ENCODE peak calls at places on chromosomes 1 and 21, in five cellular contexts. One of them, this sample, is unnamed.

GRCh38 chr1:154943649-154944421 is 7.3 kb upstream of the PMVK start:
- DNase-seq in Peyer's patch: peak; percentile 67
- DNase-seq in K562: peak; percentile 68
- DNase-seq in NB4: peak; percentile 84
- DNase-seq in HCT116: no peak
- DNase-seq in this sample: no peak

GRCh38 chr1:31937300-31938183 is 626 bp downstream of the PTP4A2 start:
- DNase-seq in Peyer's patch: peak; percentile 87
- DNase-seq in K562: peak; percentile 85
- DNase-seq in NB4: peak; percentile 76
- DNase-seq in HCT116: no peak
- DNase-seq in this sample: peak; percentile 73

GRCh38 chr1:10825592-10825991 is 29.1 kb upstream of the CASZ1 start:
- DNase-seq in Peyer's patch: no peak
- DNase-seq in K562: no peak
- DNase-seq in NB4: no peak
- DNase-seq in HCT116: no peak
- DNase-seq in this sample: no peak

GRCh38 chr1:25519624-25520023 is 23.8 kb upstream of the LDLRAP1 start:
- DNase-seq in Peyer's patch: no peak
- DNase-seq in K562: no peak
- DNase-seq in NB4: peak; percentile 66
- DNase-seq in HCT116: no peak
- DNase-seq in this sample: no peak

GRCh38 chr1:202207292-202207691 is 13.7 kb downstream of the LGR6 start:
- DNase-seq in Peyer's patch: no peak
- DNase-seq in K562: no peak
- DNase-seq in NB4: no peak
- DNase-seq in HCT116: no peak
- DNase-seq in this sample: no peak

GRCh38 chr1:25530348-25531081 is 12.9 kb upstream of the LDLRAP1 start:
- DNase-seq in Peyer's patch: no peak
- DNase-seq in K562: no peak
- DNase-seq in NB4: no peak
- DNase-seq in HCT116: no peak
- DNase-seq in this sample: no peak

GRCh38 chr1:32920833-32921232 is 19.6 kb upstream of the TMEM54 start:
- DNase-seq in Peyer's patch: no peak
- DNase-seq in K562: no peak
- DNase-seq in NB4: no peak
- DNase-seq in HCT116: no peak
- DNase-seq in this sample: no peak

GRCh38 chr21:37196847-37197246 is 70.3 kb downstream of the VPS26C start:
- DNase-seq in Peyer's patch: no peak
- DNase-seq in K562: no peak
- DNase-seq in NB4: no peak
- DNase-seq in HCT116: no peak
- DNase-seq in this sample: no peak

GRCh38 chr1:223307544-223307943 is 56.4 kb downstream of the SUSD4 start:
- DNase-seq in Peyer's patch: no peak
- DNase-seq in K562: no peak
- DNase-seq in NB4: no peak
- DNase-seq in HCT116: no peak
- DNase-seq in this sample: no peak

GRCh38 chr1:22832414-22832786 is 121.8 kb downstream of the EPHB2 start:
- DNase-seq in Peyer's patch: no peak
- DNase-seq in K562: no peak
- DNase-seq in NB4: no peak
- DNase-seq in HCT116: peak; percentile 80
- DNase-seq in this sample: no peak

GRCh38 chr1:114153051-114153620 is 533 bp downstream of the SYT6 start:
- DNase-seq in Peyer's patch: no peak
- DNase-seq in K562: no peak
- DNase-seq in NB4: no peak
- DNase-seq in HCT116: no peak
- DNase-seq in this sample: no peak

GRCh38 chr1:114150016-114150415 is 3.7 kb downstream of the SYT6 start:
- DNase-seq in Peyer's patch: no peak
- DNase-seq in K562: no peak
- DNase-seq in NB4: no peak
- DNase-seq in HCT116: no peak
- DNase-seq in this sample: no peak

GRCh38 chr1:114154146-114154962 is 685 bp upstream of the SYT6 start:
- DNase-seq in Peyer's patch: no peak
- DNase-seq in K562: peak; percentile 11
- DNase-seq in NB4: no peak
- DNase-seq in HCT116: no peak
- DNase-seq in this sample: no peak

GRCh38 chr1:114153621-114154145 is at the start of gene SYT6:
- DNase-seq in Peyer's patch: no peak
- DNase-seq in K562: no peak
- DNase-seq in NB4: no peak
- DNase-seq in HCT116: no peak
- DNase-seq in this sample: no peak

DNA sequence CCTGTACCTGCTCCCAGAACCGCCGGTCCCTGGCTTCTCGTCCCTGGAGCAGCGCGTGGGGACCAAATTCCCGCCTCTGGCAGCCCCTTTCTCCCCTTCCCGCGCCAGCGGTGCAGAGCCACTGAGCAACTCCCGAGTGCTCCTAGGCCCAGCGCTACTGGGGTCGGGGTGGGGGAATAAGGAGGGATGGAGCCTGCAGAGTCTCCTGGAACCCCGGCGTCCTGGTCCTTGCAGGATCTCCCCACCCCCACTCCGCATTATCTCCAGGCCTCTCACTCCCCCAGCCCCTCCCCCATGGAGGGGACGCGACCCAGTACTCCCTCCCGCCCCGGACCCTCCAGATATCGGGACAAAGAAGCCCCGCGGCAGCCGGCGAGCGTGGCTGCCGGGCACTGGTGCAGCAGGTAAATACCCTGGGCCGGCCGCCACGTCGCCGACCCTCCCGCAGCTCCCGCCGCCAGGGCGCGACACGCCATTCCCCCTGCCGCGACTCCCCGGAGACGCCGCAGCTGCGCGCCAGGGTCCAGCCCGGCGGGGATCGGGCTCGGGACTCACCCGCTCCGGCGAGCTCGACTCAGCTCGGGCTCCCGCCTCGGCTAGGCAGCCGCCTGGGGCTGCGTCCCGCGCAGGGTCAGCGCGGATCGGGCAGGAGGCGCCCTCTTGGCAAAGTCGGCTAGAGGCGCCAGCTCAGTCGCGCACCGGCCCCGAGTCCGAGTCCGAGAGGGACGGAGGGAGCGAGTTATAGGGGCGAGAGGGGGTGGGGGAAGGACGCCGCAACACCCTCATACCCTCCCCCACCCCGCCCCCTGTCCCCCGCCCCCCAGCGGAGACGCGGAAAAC is 1.2 kb downstream of the SYT6 start:
- DNase-seq in Peyer's patch: peak; percentile 55
- DNase-seq in K562: no peak
- DNase-seq in NB4: peak; percentile 14
- DNase-seq in HCT116: no peak
- DNase-seq in this sample: peak; percentile 86
- TF ChIP-seq POLR2A in Peyer's patch: no peak
- TF ChIP-seq POLR2A in K562: no peak
- TF ChIP-seq POLR2A in NB4: no peak
- TF ChIP-seq POLR2A in HCT116: no peak
- TF ChIP-seq POLR2A in this sample: no peak

GRCh38 chr1:44423706-44424546 is 18.9 kb downstream of the RNF220 start:
- DNase-seq in Peyer's patch: no peak
- DNase-seq in K562: no peak
- DNase-seq in NB4: no peak
- DNase-seq in HCT116: no peak
- DNase-seq in this sample: no peak
- H3K4me3 ChIP-seq in Peyer's patch: no peak overlapping the region
- H3K4me3 ChIP-seq in K562: no peak overlapping the region
- H3K4me3 ChIP-seq in NB4: no peak overlapping the region
- H3K4me3 ChIP-seq in HCT116: no peak overlapping the region
- H3K4me3 ChIP-seq in this sample: no peak overlapping the region

GRCh38 chr1:1204998-1205768 is 1.2 kb downstream of the TNFRSF18 start:
- DNase-seq in Peyer's patch: no peak
- DNase-seq in K562: no peak
- DNase-seq in NB4: peak; percentile 34
- DNase-seq in HCT116: no peak
- DNase-seq in this sample: no peak

GRCh38 chr1:1200876-1201810 is 5.2 kb downstream of the TNFRSF18 start:
- DNase-seq in Peyer's patch: no peak
- DNase-seq in K562: peak; percentile 79
- DNase-seq in NB4: peak; percentile 67
- DNase-seq in HCT116: no peak
- DNase-seq in this sample: no peak

GRCh38 chr1:1204425-1204920 is 1.9 kb downstream of the TNFRSF18 start:
- DNase-seq in Peyer's patch: no peak
- DNase-seq in K562: no peak
- DNase-seq in NB4: no peak
- DNase-seq in HCT116: no peak
- DNase-seq in this sample: no peak

GRCh38 chr1:1203561-1204424 is 2.6 kb downstream of the TNFRSF18 start:
- DNase-seq in Peyer's patch: no peak
- DNase-seq in K562: peak; percentile 50
- DNase-seq in NB4: peak; percentile 72
- DNase-seq in HCT116: no peak
- DNase-seq in this sample: no peak

GRCh38 chr1:1202831-1203560 is 3.4 kb downstream of the TNFRSF18 start:
- DNase-seq in Peyer's patch: no peak
- DNase-seq in K562: no peak
- DNase-seq in NB4: no peak
- DNase-seq in HCT116: no peak
- DNase-seq in this sample: no peak
- TF ChIP-seq CTCF in Peyer's patch: no peak
- TF ChIP-seq CTCF in K562: no peak
- TF ChIP-seq CTCF in NB4: no peak
- TF ChIP-seq CTCF in HCT116: no peak
- TF ChIP-seq CTCF in this sample: no peak

GRCh38 chr1:205749094-205749825 is 722 bp downstream of the NUCKS1 start:
- DNase-seq in Peyer's patch: peak; percentile 96
- DNase-seq in K562: peak; percentile 98
- DNase-seq in NB4: peak; percentile 98
- DNase-seq in HCT116: peak; percentile 83
- DNase-seq in this sample: peak; percentile 89
- TF ChIP-seq POLR2A in Peyer's patch: peak; percentile 81
- TF ChIP-seq POLR2A in K562: peak; percentile 61
- TF ChIP-seq POLR2A in NB4: no peak
- TF ChIP-seq POLR2A in HCT116: no peak
- TF ChIP-seq POLR2A in this sample: no peak

DNA sequence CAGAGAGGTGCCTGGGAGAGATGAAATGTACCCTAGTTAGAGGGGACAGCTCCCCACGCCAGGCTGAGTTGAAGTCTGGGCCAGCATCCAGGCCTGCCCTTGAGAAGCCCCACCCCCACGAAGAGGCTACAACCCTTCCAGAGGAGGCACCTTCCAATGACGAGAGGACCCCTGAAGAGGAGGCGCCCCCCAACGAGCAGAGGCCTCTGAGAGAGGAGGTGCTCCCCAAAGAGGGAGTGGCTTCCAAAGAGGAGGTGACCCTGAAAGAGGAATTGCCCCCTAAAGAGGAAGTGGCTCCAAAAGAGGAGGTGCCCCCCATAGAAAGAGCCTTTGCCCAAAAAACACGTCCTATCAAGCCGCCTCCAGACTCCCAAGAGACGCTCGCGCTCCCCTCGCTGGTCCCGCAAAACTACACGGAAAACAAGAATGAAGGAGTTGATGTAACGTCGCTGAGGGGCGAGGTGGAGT is 3.1 kb downstream of the EVA1B start:
- DNase-seq in Peyer's patch: no peak
- DNase-seq in K562: peak; percentile 50
- DNase-seq in NB4: peak; percentile 41
- DNase-seq in HCT116: no peak
- DNase-seq in this sample: no peak
- H3K4me3 ChIP-seq in Peyer's patch: peak overlapping the region; percentile 72
- H3K4me3 ChIP-seq in K562: peak overlapping the region; percentile 46
- H3K4me3 ChIP-seq in NB4: no peak overlapping the region
- H3K4me3 ChIP-seq in HCT116: peak overlapping the region; percentile 58
- H3K4me3 ChIP-seq in this sample: no peak overlapping the region

DNA sequence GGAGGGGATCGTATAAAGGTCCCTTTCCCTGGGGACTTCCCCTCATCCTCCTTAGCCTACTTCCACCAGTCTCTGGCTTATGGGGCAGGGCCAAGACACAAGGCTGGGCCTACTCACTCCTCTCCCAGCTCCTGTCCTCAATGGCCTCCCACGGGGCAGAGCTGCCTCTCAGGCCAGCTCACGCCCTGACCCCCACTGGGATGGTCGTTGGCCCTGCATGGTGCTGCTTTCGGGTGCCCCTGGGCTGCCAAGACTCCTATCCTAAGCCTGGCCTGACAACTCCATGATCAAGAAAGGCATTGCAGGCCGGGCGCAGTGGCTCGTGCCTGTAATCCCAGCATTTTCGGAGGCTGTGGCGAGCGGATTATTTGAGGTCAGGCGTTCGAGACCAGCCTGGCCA is 6.2 kb downstream of the CPLANE2 start:
- DNase-seq in Peyer's patch: peak; percentile 35
- DNase-seq in K562: no peak
- DNase-seq in NB4: no peak
- DNase-seq in HCT116: no peak
- DNase-seq in this sample: no peak
- TF ChIP-seq CTCF in Peyer's patch: no peak
- TF ChIP-seq CTCF in K562: no peak
- TF ChIP-seq CTCF in NB4: no peak
- TF ChIP-seq CTCF in HCT116: no peak
- TF ChIP-seq CTCF in this sample: no peak

DNA sequence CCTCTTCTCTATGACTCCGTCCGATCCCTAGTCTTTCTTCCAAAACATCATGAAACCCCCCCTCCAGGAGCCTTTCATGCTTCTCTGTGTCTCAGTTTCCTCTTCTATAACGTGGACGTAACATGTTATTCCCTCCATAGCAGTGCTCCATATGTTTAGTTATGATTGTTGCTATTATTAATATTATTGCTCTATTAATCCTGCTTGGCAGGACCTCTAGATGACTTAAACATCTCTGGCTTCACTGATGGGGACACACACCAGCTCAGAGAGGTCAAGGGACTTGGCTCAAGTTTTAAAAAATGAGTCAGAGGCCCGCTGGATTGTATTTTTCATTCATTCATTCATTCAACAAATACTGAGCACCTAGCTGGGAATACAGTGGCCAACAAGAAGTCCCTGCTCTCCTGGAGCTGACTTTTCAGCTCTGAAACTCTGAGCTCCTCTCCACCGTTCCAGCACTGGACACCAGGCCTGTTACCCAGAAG is 404 bp upstream of the CPLANE2 start:
- DNase-seq in Peyer's patch: no peak
- DNase-seq in K562: no peak
- DNase-seq in NB4: no peak
- DNase-seq in HCT116: no peak
- DNase-seq in this sample: no peak
- TF ChIP-seq POLR2A in Peyer's patch: no peak
- TF ChIP-seq POLR2A in K562: peak; percentile 85
- TF ChIP-seq POLR2A in NB4: no peak
- TF ChIP-seq POLR2A in HCT116: no peak
- TF ChIP-seq POLR2A in this sample: no peak

GRCh38 chr21:29888437-29888836 is 51.4 kb downstream of the GRIK1 start:
- DNase-seq in Peyer's patch: no peak
- DNase-seq in K562: no peak
- DNase-seq in NB4: no peak
- DNase-seq in HCT116: no peak
- DNase-seq in this sample: no peak
- H3K4me3 ChIP-seq in Peyer's patch: no peak overlapping the region
- H3K4me3 ChIP-seq in K562: no peak overlapping the region
- H3K4me3 ChIP-seq in NB4: no peak overlapping the region
- H3K4me3 ChIP-seq in HCT116: no peak overlapping the region
- H3K4me3 ChIP-seq in this sample: no peak overlapping the region

This sample was measured in lower leg skin.